ENCODE peak calls at places on chromosomes 4 and X, in ten cellular contexts. One of them, this sample, is unnamed. For H3K27me3, the result is how much of the 10 kb centered on the place peaks cover.

GRCh38 chrX:38860106-38861013 is 59.1 kb downstream of the MID1IP1 start:
- DNase-seq in fibroblast of lung: no peak
- DNase-seq in IMR-90: no peak
- DNase-seq in astrocyte: no peak
- DNase-seq in hepatocyte: no peak
- DNase-seq in mammary epithelial cell: no peak
- DNase-seq in HCT116: no peak
- DNase-seq in GM23248: no peak
- DNase-seq in neuronal stem cell: no peak
- DNase-seq in H1: no peak
- DNase-seq in this sample: no peak

GRCh38 chrX:1537031-1537715 is at the start of gene P2RY8:
- DNase-seq in neuronal stem cell: no peak
- DNase-seq in H1: no peak
- DNase-seq in astrocyte: no peak
- DNase-seq in IMR-90: no peak
- DNase-seq in GM23248: peak
- DNase-seq in fibroblast of lung: no peak
- DNase-seq in HCT116: no peak
- DNase-seq in mammary epithelial cell: peak
- DNase-seq in hepatocyte: peak
- DNase-seq in this sample: peak

GRCh38 chr4:152945639-152946038 is 9.5 kb downstream of the FHDC1 start:
- DNase-seq in fibroblast of lung: no peak
- DNase-seq in neuronal stem cell: no peak
- DNase-seq in HCT116: no peak
- DNase-seq in IMR-90: no peak
- DNase-seq in GM23248: no peak
- DNase-seq in hepatocyte: no peak
- DNase-seq in astrocyte: no peak
- DNase-seq in mammary epithelial cell: no peak
- DNase-seq in H1: no peak
- DNase-seq in this sample: no peak

GRCh38 chr4:74504212-74504611 is 59.3 kb downstream of the AREG start:
- DNase-seq in HCT116: no peak
- DNase-seq in IMR-90: peak
- DNase-seq in hepatocyte: no peak
- DNase-seq in mammary epithelial cell: peak
- DNase-seq in fibroblast of lung: peak
- DNase-seq in astrocyte: peak
- DNase-seq in H1: no peak
- DNase-seq in GM23248: peak
- DNase-seq in neuronal stem cell: no peak
- DNase-seq in this sample: peak

GRCh38 chrX:46979340-46979739 is 67.1 kb downstream of the JADE3 start:
- DNase-seq in GM23248: peak
- DNase-seq in neuronal stem cell: no peak
- DNase-seq in mammary epithelial cell: peak
- DNase-seq in IMR-90: peak
- DNase-seq in fibroblast of lung: peak
- DNase-seq in hepatocyte: no peak
- DNase-seq in H1: no peak
- DNase-seq in astrocyte: peak
- DNase-seq in HCT116: peak
- DNase-seq in this sample: peak

GRCh38 chr4:76199664-76200211 is 13.9 kb downstream of the SCARB2 start:
- DNase-seq in HCT116: no peak
- DNase-seq in mammary epithelial cell: no peak
- DNase-seq in H1: no peak
- DNase-seq in IMR-90: peak
- DNase-seq in GM23248: no peak
- DNase-seq in hepatocyte: no peak
- DNase-seq in astrocyte: peak
- DNase-seq in neuronal stem cell: no peak
- DNase-seq in fibroblast of lung: peak
- DNase-seq in this sample: no peak

GRCh38 chr4:119525005-119525749 is 103.4 kb downstream of the PDE5A start:
- DNase-seq in mammary epithelial cell: peak
- DNase-seq in hepatocyte: no peak
- DNase-seq in HCT116: no peak
- DNase-seq in neuronal stem cell: no peak
- DNase-seq in IMR-90: peak
- DNase-seq in GM23248: peak
- DNase-seq in H1: no peak
- DNase-seq in fibroblast of lung: peak
- DNase-seq in astrocyte: peak
- DNase-seq in this sample: peak

GRCh38 chr4:80016506-80016905 is 56.5 kb downstream of the ANTXR2 start:
- DNase-seq in H1: no peak
- DNase-seq in fibroblast of lung: peak
- DNase-seq in hepatocyte: no peak
- DNase-seq in IMR-90: peak
- DNase-seq in astrocyte: peak
- DNase-seq in mammary epithelial cell: no peak
- DNase-seq in HCT116: no peak
- DNase-seq in neuronal stem cell: no peak
- DNase-seq in GM23248: peak
- DNase-seq in this sample: no peak

DNA sequence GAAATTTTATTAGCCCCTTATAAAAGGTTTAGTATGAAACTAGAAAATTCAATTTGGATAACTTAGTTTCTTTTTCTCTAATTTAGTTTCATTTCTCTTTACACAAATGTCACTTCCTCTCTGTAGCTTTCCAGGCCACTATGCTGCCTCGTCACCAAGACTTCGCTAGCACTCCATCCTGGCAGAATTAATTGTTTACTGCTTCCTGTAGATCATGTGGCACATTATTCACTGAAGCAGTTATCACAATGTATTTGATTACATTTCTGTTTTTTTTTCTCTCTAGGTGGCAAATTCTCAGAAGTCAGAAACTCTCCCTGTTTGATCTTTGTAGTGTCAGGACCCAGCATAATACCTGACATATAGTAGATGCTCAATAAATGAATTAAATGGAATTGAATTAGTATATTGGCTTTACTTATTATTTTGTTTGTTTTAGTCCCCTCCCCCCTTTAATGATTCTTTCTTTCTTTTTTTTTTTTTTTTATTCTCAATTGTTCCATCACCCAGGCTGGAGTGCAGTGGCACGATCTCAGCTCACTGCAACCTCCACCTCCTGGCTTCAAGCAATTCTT is 9.3 kb upstream of the SAT1 start:
- DNase-seq in fibroblast of lung: no peak
- DNase-seq in neuronal stem cell: no peak
- DNase-seq in GM23248: no peak
- DNase-seq in mammary epithelial cell: no peak
- DNase-seq in IMR-90: no peak
- DNase-seq in H1: no peak
- DNase-seq in hepatocyte: no peak
- DNase-seq in HCT116: no peak
- DNase-seq in astrocyte: no peak
- DNase-seq in this sample: no peak
- H3K4me2 ChIP-seq in fibroblast of lung: no peak
- H3K4me2 ChIP-seq in neuronal stem cell: no peak
- H3K4me2 ChIP-seq in GM23248: no peak
- H3K4me2 ChIP-seq in mammary epithelial cell: no peak
- H3K4me2 ChIP-seq in IMR-90: no peak
- H3K4me2 ChIP-seq in H1: no peak
- H3K4me2 ChIP-seq in hepatocyte: no peak
- H3K4me2 ChIP-seq in HCT116: no peak
- H3K4me2 ChIP-seq in astrocyte: no peak
- H3K4me2 ChIP-seq in this sample: no peak

GRCh38 chr4:30719363-30720020 is 677 bp upstream of the PCDH7 start:
- DNase-seq in H1: peak
- DNase-seq in neuronal stem cell: peak
- DNase-seq in HCT116: no peak
- DNase-seq in hepatocyte: peak
- DNase-seq in fibroblast of lung: peak
- DNase-seq in GM23248: peak
- DNase-seq in astrocyte: peak
- DNase-seq in mammary epithelial cell: peak
- DNase-seq in IMR-90: peak
- DNase-seq in this sample: peak

GRCh38 chr4:30716671-30717207 is 3.4 kb upstream of the PCDH7 start:
- DNase-seq in fibroblast of lung: peak
- DNase-seq in GM23248: peak
- DNase-seq in HCT116: no peak
- DNase-seq in astrocyte: peak
- DNase-seq in H1: no peak
- DNase-seq in neuronal stem cell: peak
- DNase-seq in mammary epithelial cell: peak
- DNase-seq in IMR-90: no peak
- DNase-seq in hepatocyte: peak
- DNase-seq in this sample: peak

GRCh38 chr4:30718889-30719252 is 1.3 kb upstream of the PCDH7 start:
- DNase-seq in H1: no peak
- DNase-seq in neuronal stem cell: peak
- DNase-seq in IMR-90: peak
- DNase-seq in astrocyte: peak
- DNase-seq in GM23248: peak
- DNase-seq in fibroblast of lung: peak
- DNase-seq in hepatocyte: peak
- DNase-seq in mammary epithelial cell: peak
- DNase-seq in HCT116: no peak
- DNase-seq in this sample: peak

GRCh38 chr4:30717208-30718020 is 2.8 kb upstream of the PCDH7 start:
- DNase-seq in hepatocyte: peak
- DNase-seq in HCT116: no peak
- DNase-seq in H1: peak
- DNase-seq in mammary epithelial cell: peak
- DNase-seq in IMR-90: peak
- DNase-seq in GM23248: peak
- DNase-seq in fibroblast of lung: peak
- DNase-seq in neuronal stem cell: peak
- DNase-seq in astrocyte: peak
- DNase-seq in this sample: peak

DNA sequence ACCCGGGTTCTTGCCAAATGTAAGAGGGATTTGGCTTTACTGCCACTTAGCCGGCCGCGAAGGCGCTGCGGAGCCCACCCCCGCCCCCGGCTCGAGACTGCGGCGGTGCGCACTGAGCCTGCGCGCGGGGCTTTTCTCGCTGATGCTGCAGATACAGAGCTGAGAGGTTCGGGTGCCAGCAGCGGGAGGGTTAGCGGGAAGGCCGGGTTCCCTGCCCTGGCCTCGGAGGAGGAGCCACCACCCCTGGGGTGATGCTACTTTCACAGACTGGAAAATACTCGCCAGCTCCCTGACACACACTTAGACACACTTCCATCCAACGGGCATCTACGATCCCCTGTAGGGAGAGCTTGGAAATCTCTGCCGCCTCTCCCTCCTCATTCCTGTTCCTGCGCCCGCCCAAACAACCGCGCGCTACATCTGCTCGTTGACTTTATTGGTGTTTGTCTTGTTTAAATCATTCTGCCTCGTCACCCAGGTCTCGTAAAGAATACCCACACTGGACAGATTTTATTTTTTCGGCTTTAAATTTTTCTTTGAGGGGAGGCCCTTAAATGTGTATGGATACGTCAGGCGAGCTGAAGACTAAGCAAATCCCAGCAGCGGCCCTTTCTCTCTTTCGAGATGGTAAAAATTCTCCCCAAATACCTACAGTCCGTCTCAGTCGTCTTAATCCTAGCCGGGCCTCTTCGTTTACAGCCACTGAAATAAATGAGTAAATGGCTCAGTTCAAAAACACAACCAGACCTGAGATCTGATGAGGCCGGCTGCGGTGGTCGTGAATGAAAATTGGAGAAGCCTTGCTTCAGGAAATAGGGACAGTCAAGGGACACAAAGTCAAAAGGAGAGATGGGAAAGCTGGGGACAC is 1.9 kb upstream of the PCDH7 start:
- DNase-seq in neuronal stem cell: peak
- DNase-seq in astrocyte: peak
- DNase-seq in GM23248: peak
- DNase-seq in hepatocyte: peak
- DNase-seq in fibroblast of lung: peak
- DNase-seq in mammary epithelial cell: peak
- DNase-seq in IMR-90: peak
- DNase-seq in H1: peak
- DNase-seq in HCT116: no peak
- DNase-seq in this sample: peak
- H3K27me3 ChIP-seq in neuronal stem cell: under half
- H3K27me3 ChIP-seq in astrocyte: under half
- H3K27me3 ChIP-seq in GM23248: under half
- H3K27me3 ChIP-seq in hepatocyte: under half
- H3K27me3 ChIP-seq in fibroblast of lung: under half
- H3K27me3 ChIP-seq in mammary epithelial cell: under half
- H3K27me3 ChIP-seq in IMR-90: under half
- H3K27me3 ChIP-seq in H1: under half
- H3K27me3 ChIP-seq in HCT116: under half
- H3K27me3 ChIP-seq in this sample: under half

GRCh38 chrX:69097451-69098236 is 67.6 kb downstream of the PJA1 start:
- DNase-seq in GM23248: no peak
- DNase-seq in hepatocyte: peak
- DNase-seq in fibroblast of lung: no peak
- DNase-seq in IMR-90: no peak
- DNase-seq in H1: no peak
- DNase-seq in mammary epithelial cell: no peak
- DNase-seq in neuronal stem cell: no peak
- DNase-seq in HCT116: no peak
- DNase-seq in astrocyte: no peak
- DNase-seq in this sample: no peak

GRCh38 chrX:69102805-69103204 is 62.4 kb downstream of the PJA1 start:
- DNase-seq in H1: no peak
- DNase-seq in hepatocyte: no peak
- DNase-seq in GM23248: no peak
- DNase-seq in astrocyte: no peak
- DNase-seq in mammary epithelial cell: no peak
- DNase-seq in HCT116: no peak
- DNase-seq in fibroblast of lung: no peak
- DNase-seq in IMR-90: no peak
- DNase-seq in neuronal stem cell: no peak
- DNase-seq in this sample: no peak

GRCh38 chrX:69103539-69103938 is 61.7 kb downstream of the PJA1 start:
- DNase-seq in GM23248: no peak
- DNase-seq in H1: no peak
- DNase-seq in mammary epithelial cell: no peak
- DNase-seq in neuronal stem cell: no peak
- DNase-seq in hepatocyte: no peak
- DNase-seq in IMR-90: no peak
- DNase-seq in astrocyte: no peak
- DNase-seq in HCT116: no peak
- DNase-seq in fibroblast of lung: no peak
- DNase-seq in this sample: no peak

GRCh38 chrX:69101655-69102251 is 63.5 kb downstream of the PJA1 start:
- DNase-seq in H1: no peak
- DNase-seq in fibroblast of lung: no peak
- DNase-seq in IMR-90: no peak
- DNase-seq in hepatocyte: no peak
- DNase-seq in HCT116: no peak
- DNase-seq in astrocyte: no peak
- DNase-seq in neuronal stem cell: no peak
- DNase-seq in GM23248: no peak
- DNase-seq in mammary epithelial cell: no peak
- DNase-seq in this sample: no peak

DNA sequence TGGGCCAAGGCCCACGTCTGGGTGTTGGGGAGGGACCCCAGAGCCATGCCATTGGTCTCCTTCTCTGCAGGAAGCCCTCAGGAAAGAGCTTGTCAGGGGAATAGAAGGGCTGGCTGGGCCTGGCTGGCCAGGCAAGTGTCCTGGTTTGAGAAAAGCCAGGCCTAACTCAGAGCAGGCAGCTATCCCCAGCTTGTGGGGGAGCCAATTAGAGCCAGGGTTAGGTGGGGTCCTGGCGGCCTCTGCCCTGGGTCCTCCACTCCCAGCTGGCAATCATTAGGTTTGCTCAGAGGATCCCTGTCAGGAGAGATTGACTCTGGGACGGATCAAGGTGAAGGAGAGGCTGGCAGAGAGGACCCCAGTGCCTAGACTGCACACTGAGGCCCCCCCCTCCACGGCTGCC is 64.8 kb downstream of the PJA1 start:
- DNase-seq in GM23248: no peak
- DNase-seq in hepatocyte: no peak
- DNase-seq in IMR-90: no peak
- DNase-seq in mammary epithelial cell: no peak
- DNase-seq in astrocyte: no peak
- DNase-seq in neuronal stem cell: no peak
- DNase-seq in fibroblast of lung: no peak
- DNase-seq in H1: no peak
- DNase-seq in HCT116: no peak
- DNase-seq in this sample: no peak
- H3K4me2 ChIP-seq in GM23248: no peak
- H3K4me2 ChIP-seq in hepatocyte: no peak
- H3K4me2 ChIP-seq in IMR-90: no peak
- H3K4me2 ChIP-seq in mammary epithelial cell: no peak
- H3K4me2 ChIP-seq in astrocyte: no peak
- H3K4me2 ChIP-seq in neuronal stem cell: no peak
- H3K4me2 ChIP-seq in fibroblast of lung: no peak
- H3K4me2 ChIP-seq in H1: no peak
- H3K4me2 ChIP-seq in HCT116: no peak
- H3K4me2 ChIP-seq in this sample: no peak

DNA sequence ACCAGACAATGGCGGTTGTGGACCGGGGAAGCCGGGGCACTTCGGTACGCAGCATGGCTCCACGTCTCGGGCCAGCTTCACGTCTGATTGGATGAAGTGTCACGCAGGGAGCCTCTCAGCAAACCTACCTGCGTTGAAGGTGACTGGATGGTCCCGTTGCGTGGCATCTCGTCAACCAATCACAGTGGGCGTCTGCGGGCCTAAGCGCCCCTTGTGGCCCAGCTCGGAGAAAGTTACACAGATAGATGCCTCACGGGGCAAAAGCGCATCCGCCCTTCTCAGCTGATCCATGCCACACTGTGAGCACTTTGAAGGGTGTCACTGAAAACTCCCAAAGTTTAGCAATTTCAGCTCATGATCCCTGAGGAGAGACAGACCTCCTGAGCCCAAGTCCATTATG is at the start of gene H2BW1:
- DNase-seq in mammary epithelial cell: no peak
- DNase-seq in astrocyte: no peak
- DNase-seq in hepatocyte: no peak
- DNase-seq in IMR-90: no peak
- DNase-seq in fibroblast of lung: no peak
- DNase-seq in HCT116: no peak
- DNase-seq in GM23248: no peak
- DNase-seq in neuronal stem cell: no peak
- DNase-seq in H1: no peak
- DNase-seq in this sample: no peak
- H3K27me3 ChIP-seq in mammary epithelial cell: under half
- H3K27me3 ChIP-seq in astrocyte: under half
- H3K27me3 ChIP-seq in hepatocyte: under half
- H3K27me3 ChIP-seq in IMR-90: under half
- H3K27me3 ChIP-seq in fibroblast of lung: under half
- H3K27me3 ChIP-seq in HCT116: under half
- H3K27me3 ChIP-seq in GM23248: under half
- H3K27me3 ChIP-seq in neuronal stem cell: under half
- H3K27me3 ChIP-seq in H1: under half
- H3K27me3 ChIP-seq in this sample: half or more